ENCODE peak calls at places on chromosomes 11 and 22, in four cellular contexts. W is germinal center, O is C1 segment of cervical spinal cord, B is amygdala. X is an unnamed sample.
A peak's percentile ranks its signal among the peaks of the same experiment; 100 is the strongest.

GRCh38 chr11:36730761-36731160 is 132.7 kb upstream of the RAG2 start:
- DNase-seq in B (no peak), W (no peak), O (no peak), X (no peak)

GRCh38 chr22:17369553-17370035 is 334 bp downstream of the CECR2 start:
- DNase-seq in W (peak; percentile 22), O (peak; percentile 24), B (no peak), X (peak; percentile 26)

GRCh38 chr11:117618956-117619355 is 178.1 kb downstream of the DSCAML1 start:
- DNase-seq in W (no peak), O (peak; percentile 93), B (no peak), X (no peak)

GRCh38 chr11:111387318-111387863 is 8.3 kb upstream of the POU2AF1 start:
- DNase-seq in B (no peak), W (no peak), O (peak; percentile 85), X (no peak)

GRCh38 chr11:64880240-64881001 is 2.0 kb upstream of the EHD1 start:
- DNase-seq in W (no peak), O (no peak), B (no peak), X (no peak)

GRCh38 chr22:21994881-21995444 is 12.4 kb upstream of the TOP3B start:
- DNase-seq in O (no peak), B (no peak), W (no peak), X (no peak)

GRCh38 chr22:17131686-17132085 is 10.5 kb upstream of the TMEM121B start:
- DNase-seq in O (no peak), B (peak; percentile 29), W (no peak), X (peak; percentile 27)

GRCh38 chr11:47234669-47235075 is 13.9 kb downstream of the ACP2 start:
- DNase-seq in O (peak; percentile 66), W (no peak), B (no peak), X (no peak)

GRCh38 chr11:130383363-130384168 is 44.8 kb downstream of the ADAMTS8 start:
- DNase-seq in B (no peak), O (no peak), W (no peak), X (no peak)

GRCh38 chr22:41596776-41597634 is 7.4 kb upstream of the PMM1 start:
- DNase-seq in W (peak; percentile 46), B (peak; percentile 24), O (peak; percentile 27), X (no peak)

GRCh38 chr11:46551261-46551660 is 42.6 kb downstream of the AMBRA1 start:
- DNase-seq in O (no peak), B (no peak), W (no peak), X (no peak)

GRCh38 chr11:14764899-14765527 is 121.4 kb downstream of the PDE3B start:
- DNase-seq in W (no peak), O (no peak), B (no peak), X (no peak)

GRCh38 chr11:129018991-129019390 is 76.3 kb upstream of the TP53AIP1 start:
- DNase-seq in B (no peak), W (no peak), O (no peak), X (no peak)

GRCh38 chr11:6096417-6096816 is 11.1 kb upstream of the OR56B4 start:
- DNase-seq in W (no peak), O (no peak), B (no peak), X (no peak)

GRCh38 chr11:109954534-109954933 is 138.7 kb upstream of the ZC3H12C start:
- DNase-seq in B (no peak), O (no peak), W (no peak), X (no peak)

GRCh38 chr11:66815646-66816045 is 27.6 kb upstream of the RCE1 start:
- DNase-seq in B (no peak), W (no peak), O (no peak), X (no peak)

GRCh38 chr11:120523196-120523595 is 11.6 kb downstream of the GRIK4 start:
- DNase-seq in O (no peak), B (no peak), W (no peak), X (no peak)

GRCh38 chr11:15673408-15673811 is 558.7 kb downstream of the INSC start:
- DNase-seq in B (no peak), W (no peak), O (peak; percentile 69), X (no peak)

GRCh38 chr11:35036642-35037041 is 102.3 kb upstream of the CD44 start:
- DNase-seq in B (no peak), O (no peak), W (no peak), X (no peak)